ENCODE peak calls at places on chromosome 21, in eight cellular contexts. One of them, this sample, is unnamed.

GRCh38 chr21:45456836-45457160 is 51.8 kb downstream of the COL18A1 start:
- DNase-seq in cardiac fibroblast: no peak
- DNase-seq in HT-29: no peak
- DNase-seq in endothelial cell: no peak
- DNase-seq in iPS-NIHi11: no peak
- DNase-seq in body of pancreas: no peak
- DNase-seq in GM20000: no peak
- DNase-seq in H4: no peak
- DNase-seq in this sample: no peak

GRCh38 chr21:36511484-36512227 is 31.7 kb upstream of the CLDN14 start:
- DNase-seq in cardiac fibroblast: peak; percentile 19
- DNase-seq in HT-29: no peak
- DNase-seq in endothelial cell: no peak
- DNase-seq in iPS-NIHi11: no peak
- DNase-seq in body of pancreas: no peak
- DNase-seq in GM20000: no peak
- DNase-seq in H4: no peak
- DNase-seq in this sample: no peak

GRCh38 chr21:20377250-20377649 is 621.0 kb upstream of the NCAM2 start:
- DNase-seq in cardiac fibroblast: no peak
- DNase-seq in HT-29: no peak
- DNase-seq in endothelial cell: no peak
- DNase-seq in iPS-NIHi11: no peak
- DNase-seq in body of pancreas: no peak
- DNase-seq in GM20000: no peak
- DNase-seq in H4: no peak
- DNase-seq in this sample: no peak

GRCh38 chr21:32524010-32524719 is 61.2 kb downstream of the TCP10L start:
- DNase-seq in cardiac fibroblast: peak; percentile 92
- DNase-seq in HT-29: no peak
- DNase-seq in endothelial cell: peak; percentile 38
- DNase-seq in iPS-NIHi11: no peak
- DNase-seq in body of pancreas: no peak
- DNase-seq in GM20000: no peak
- DNase-seq in H4: peak; percentile 67
- DNase-seq in this sample: no peak

GRCh38 chr21:34017127-34017961 is 56.0 kb upstream of the MRPS6 start:
- DNase-seq in cardiac fibroblast: peak; percentile 39
- DNase-seq in HT-29: no peak
- DNase-seq in endothelial cell: no peak
- DNase-seq in iPS-NIHi11: no peak
- DNase-seq in body of pancreas: no peak
- DNase-seq in GM20000: peak; percentile 34
- DNase-seq in H4: no peak
- DNase-seq in this sample: no peak

GRCh38 chr21:45499201-45499750 is 43.0 kb downstream of the SLC19A1 start:
- DNase-seq in cardiac fibroblast: no peak
- DNase-seq in HT-29: no peak
- DNase-seq in endothelial cell: no peak
- DNase-seq in iPS-NIHi11: no peak
- DNase-seq in body of pancreas: no peak
- DNase-seq in GM20000: no peak
- DNase-seq in H4: no peak
- DNase-seq in this sample: no peak

GRCh38 chr21:35578350-35578782 is 482.0 kb downstream of the SETD4 start:
- DNase-seq in cardiac fibroblast: peak; percentile 65
- DNase-seq in HT-29: no peak
- DNase-seq in endothelial cell: no peak
- DNase-seq in iPS-NIHi11: no peak
- DNase-seq in body of pancreas: no peak
- DNase-seq in GM20000: no peak
- DNase-seq in H4: peak; percentile 48
- DNase-seq in this sample: no peak

GRCh38 chr21:38596264-38597042 is 98.2 kb upstream of the ERG start:
- DNase-seq in cardiac fibroblast: no peak
- DNase-seq in HT-29: peak; percentile 9
- DNase-seq in endothelial cell: no peak
- DNase-seq in iPS-NIHi11: no peak
- DNase-seq in body of pancreas: no peak
- DNase-seq in GM20000: no peak
- DNase-seq in H4: no peak
- DNase-seq in this sample: no peak

GRCh38 chr21:35619184-35619583 is 441.1 kb downstream of the SETD4 start:
- DNase-seq in cardiac fibroblast: peak; percentile 24
- DNase-seq in HT-29: no peak
- DNase-seq in endothelial cell: no peak
- DNase-seq in iPS-NIHi11: no peak
- DNase-seq in body of pancreas: no peak
- DNase-seq in GM20000: no peak
- DNase-seq in H4: no peak
- DNase-seq in this sample: no peak

GRCh38 chr21:14901482-14901958 is 163.3 kb downstream of the NRIP1 start:
- DNase-seq in cardiac fibroblast: peak; percentile 24
- DNase-seq in HT-29: peak; percentile 57
- DNase-seq in endothelial cell: no peak
- DNase-seq in iPS-NIHi11: no peak
- DNase-seq in body of pancreas: no peak
- DNase-seq in GM20000: peak; percentile 38
- DNase-seq in H4: peak; percentile 91
- DNase-seq in this sample: peak; percentile 56

This sample was measured in SJCRH30.